ENCODE peak calls at places on chromosome 16, in four cellular contexts. F is neuronal stem cell, A is IMR-90, H is mesendoderm. N is an unnamed sample. For H3K79me1, the result is how much of the 10 kb centered on the place peaks cover.

GRCh38 chr16:50571786-50572185 is 23.6 kb downstream of the NKD1 start:
- DNase-seq in A (no peak), F (no peak), H (no peak), N (no peak)

GRCh38 chr16:26149661-26150060 is 457.9 kb downstream of the HS3ST4 start:
- DNase-seq in A (no peak), F (no peak), H (no peak), N (no peak)

GRCh38 chr16:69311533-69312388 is 611 bp downstream of the VPS4A start:
- DNase-seq in A (no peak), H (peak), F (peak), N (peak)

GRCh38 chr16:68798398-68798797 is 44.9 kb upstream of the TANGO6 start:
- DNase-seq in H (no peak), A (no peak), F (no peak), N (no peak)

GRCh38 chr16:16857603-16858283 is 478.8 kb downstream of the NPIPA7 start:
- DNase-seq in F (no peak), H (peak), A (no peak), N (no peak)

GRCh38 chr16:50602531-50603205 is 54.5 kb downstream of the NKD1 start:
- DNase-seq in A (no peak), F (no peak), H (no peak), N (no peak)

GRCh38 chr16:64696872-64697271 is 425.0 kb downstream of the CDH11 start:
- DNase-seq in H (no peak), F (no peak), A (no peak), N (no peak)

GRCh38 chr16:19114359-19115147 is 789 bp downstream of the ITPRIPL2 start:
- DNase-seq in A (peak), F (peak), H (peak), N (peak)

GRCh38 chr16:10683160-10683559 is 11.6 kb downstream of the TEKT5 start:
- DNase-seq in A (no peak), F (no peak), H (peak), N (peak)

GRCh38 chr16:19419691-19420060 is 2.0 kb downstream of the TMC5 start:
- DNase-seq in F (no peak), A (peak), H (no peak), N (no peak)

GRCh38 chr16:15450624-15451023 is 16.2 kb downstream of the BMERB1 start:
- DNase-seq in F (no peak), H (no peak), A (no peak), N (no peak)

GRCh38 chr16:14399397-14400284 is 230.4 kb downstream of the PARN start:
- DNase-seq in H (no peak), F (no peak), A (peak), N (no peak)

GRCh38 chr16:54320895-54321294 is 34.3 kb upstream of the IRX3 start:
- DNase-seq in F (no peak), A (no peak), H (no peak), N (no peak)

GRCh38 chr16:72856797-72857196 is 191.1 kb downstream of the ZFHX3 start:
- DNase-seq in A (no peak), F (no peak), H (peak), N (peak)

GRCh38 chr16:64131423-64131822 is 990.4 kb downstream of the CDH11 start:
- DNase-seq in A (no peak), F (no peak), H (no peak), N (no peak)

GRCh38 chr16:49598386-49599170 is 225.0 kb downstream of the C16orf78 start:
- DNase-seq in F (no peak), A (no peak), H (no peak), N (peak)

GRCh38 chr16:77531741-77532140 is 96.9 kb upstream of the ADAMTS18 start:
- DNase-seq in F (no peak), H (no peak), A (peak), N (no peak)

GRCh38 chr16:3945751-3946603 is 65.5 kb upstream of the CREBBP start:
- DNase-seq in A (peak), H (peak), F (no peak), N (no peak)

GRCh38 chr16:29963021-29963743 is 1.3 kb downstream of the TMEM219 start:
- DNase-seq in A (no peak), F (no peak), H (no peak), N (no peak)
- H2BK15ac ChIP-seq in A (no peak), F (no peak), H (no peak), N (no peak)

DNA sequence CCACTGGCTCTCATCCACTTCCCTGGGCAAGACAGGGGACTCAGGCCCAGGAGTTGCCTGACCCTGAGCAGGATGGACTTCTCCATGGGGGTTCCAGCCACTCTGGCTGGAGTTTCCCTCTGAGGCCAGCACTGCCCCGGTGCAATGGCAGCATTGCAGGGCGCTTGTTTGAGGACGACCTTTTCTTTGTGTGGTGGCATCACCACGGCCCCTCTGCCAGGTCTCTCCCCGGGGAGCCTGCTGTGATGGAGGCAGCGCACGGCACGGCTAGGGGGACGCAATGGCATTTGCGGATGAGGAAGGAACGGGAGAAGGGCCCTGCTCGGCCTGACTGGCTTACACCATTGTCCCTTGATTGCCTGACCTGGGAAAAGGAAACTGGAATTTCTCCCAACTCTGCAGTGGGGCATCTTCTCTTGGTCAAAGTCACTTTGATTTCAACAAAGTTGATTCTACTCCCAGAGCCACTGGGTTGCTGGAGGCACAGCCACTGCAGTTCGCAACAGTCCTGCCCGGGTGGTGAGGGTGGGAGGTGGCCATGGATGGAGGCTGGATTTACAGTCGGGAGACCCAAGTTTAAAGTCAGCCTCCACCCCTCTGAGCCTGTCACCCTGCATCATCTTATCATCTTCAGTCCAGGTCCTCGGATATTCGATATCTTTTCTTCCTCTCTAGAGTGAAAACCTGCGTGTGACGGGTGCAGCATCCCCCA is 82.9 kb upstream of the ZNF469 start:
- DNase-seq in H (no peak), A (no peak), F (no peak), N (no peak)
- H3K79me1 ChIP-seq in H (under half), A (under half), F (under half), N (under half)

DNA sequence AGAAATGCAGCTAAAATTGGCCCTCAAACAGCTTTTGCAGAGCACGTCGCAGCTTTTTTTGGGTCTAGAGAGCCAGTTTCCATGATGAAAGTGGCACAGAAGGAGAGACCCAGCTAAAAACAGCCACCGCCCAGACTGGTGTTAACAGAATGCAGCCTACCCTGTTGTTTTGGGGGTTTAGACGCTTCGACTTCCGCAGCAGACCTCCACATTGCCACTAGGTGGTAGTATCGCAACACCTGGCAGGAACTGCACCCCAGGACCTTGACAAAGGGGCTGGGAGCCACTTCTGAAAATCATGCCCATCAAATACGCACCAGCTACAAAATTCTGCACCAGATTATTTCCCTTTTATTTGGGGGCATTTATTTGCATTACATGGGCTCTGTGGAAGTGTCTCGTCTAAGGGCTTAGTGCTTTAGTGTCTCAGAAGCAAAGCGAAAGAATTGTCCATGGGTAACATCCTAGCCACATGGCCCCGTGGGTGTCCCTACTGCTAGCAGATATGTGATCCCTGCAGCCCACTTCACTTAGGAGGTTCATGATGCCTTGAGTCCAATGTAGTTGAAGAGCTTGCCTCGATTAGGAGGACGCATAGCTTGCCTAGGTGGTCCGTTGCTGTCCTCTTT is 167.1 kb downstream of the HAPSTR1 start:
- DNase-seq in H (peak), F (peak), A (peak), N (peak)
- H2BK15ac ChIP-seq in H (no peak), F (peak), A (no peak), N (no peak)

DNA sequence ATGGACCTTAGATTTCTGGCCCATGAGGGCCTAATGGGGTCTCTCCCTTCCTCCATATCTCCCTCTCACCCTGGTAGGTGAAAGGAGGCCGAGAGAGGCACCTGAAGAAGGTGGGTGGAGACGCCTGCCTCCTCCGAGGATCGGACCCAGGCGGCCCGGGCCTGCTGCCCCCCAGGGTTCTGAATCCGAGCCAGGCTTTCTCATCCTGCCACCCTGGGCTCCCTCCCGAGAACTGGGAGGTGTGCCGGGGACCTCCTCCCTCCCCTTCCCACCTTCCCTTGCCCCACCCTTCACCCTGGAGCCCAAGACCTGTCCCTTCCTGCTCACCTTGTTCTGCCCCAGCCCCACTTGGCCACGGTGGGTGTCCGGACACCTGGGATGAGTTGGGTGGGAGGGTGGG is 5.0 kb downstream of the FBXL19 start:
- DNase-seq in F (no peak), H (no peak), A (no peak), N (no peak)
- H3K79me1 ChIP-seq in F (under half), H (under half), A (under half), N (under half)

DNA sequence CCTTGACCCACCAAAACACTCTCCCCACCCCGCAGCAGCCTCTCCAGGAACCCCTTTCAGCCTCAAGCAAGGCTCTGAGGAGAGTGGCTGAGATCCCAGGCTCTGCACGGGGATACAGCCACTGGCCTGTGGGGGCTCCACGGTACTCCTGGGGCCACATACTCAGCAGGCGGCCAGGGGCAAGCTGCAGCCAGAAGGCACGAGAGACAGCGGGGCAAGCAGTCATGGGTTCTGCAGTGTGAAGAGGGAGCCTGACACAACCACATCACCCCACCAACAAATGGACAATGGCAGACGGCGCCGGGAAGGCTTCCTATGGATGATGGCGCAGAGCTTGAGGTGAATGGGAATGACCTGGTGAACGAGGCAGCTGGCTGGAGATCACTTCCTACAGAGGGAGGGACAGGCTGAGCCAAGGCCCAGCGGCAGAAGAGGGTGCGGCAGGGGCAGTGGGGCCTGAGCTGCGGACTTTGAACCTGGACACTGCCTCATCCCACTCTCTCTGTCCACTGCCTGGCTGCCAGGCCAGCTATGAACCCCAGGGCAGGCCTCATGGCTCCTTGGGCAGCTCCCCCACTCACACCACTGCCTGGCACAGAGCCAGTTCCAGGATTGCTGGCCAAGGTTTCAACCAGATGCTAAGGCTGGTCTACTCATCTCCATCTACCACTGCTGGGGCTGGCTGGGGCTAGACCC is 10.8 kb upstream of the BCAR1 start:
- DNase-seq in A (no peak), H (no peak), F (no peak), N (peak)
- H2BK15ac ChIP-seq in A (no peak), H (no peak), F (no peak), N (no peak)

DNA sequence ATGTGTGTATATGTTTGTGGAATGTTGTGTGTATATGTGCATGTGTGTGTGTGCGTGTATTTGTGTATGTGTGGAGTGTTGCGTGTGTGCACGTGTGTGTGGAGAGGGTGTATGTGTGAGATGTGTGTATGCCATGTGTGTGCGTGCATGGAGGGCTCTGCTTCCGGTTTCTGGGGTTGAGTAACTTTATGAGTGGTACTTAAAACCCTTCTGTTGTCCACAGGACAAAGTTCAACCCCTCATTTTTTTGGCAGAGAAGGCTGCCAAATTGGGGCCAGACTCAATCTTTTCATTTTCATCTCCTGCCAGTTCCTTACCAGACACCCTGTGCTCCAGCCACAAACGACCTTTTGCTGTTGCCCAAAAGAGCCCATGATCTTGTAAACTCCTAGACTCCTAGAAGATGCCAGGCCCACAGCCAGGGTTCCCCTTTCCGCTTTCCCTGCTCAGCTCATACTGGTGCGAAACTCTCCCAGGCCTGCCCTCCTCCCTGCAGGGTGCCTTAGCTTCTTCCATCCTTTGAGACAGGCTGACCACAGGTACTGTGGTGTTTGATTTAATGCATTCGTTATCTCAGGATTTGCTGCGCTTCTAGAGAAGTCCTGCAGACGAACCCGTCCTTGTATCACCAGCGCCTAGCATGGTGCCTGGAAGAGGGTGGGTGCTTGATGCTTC is 100.2 kb downstream of the CMIP start:
- DNase-seq in F (no peak), H (no peak), A (peak), N (no peak)
- H3K79me1 ChIP-seq in F (under half), H (half or more), A (half or more), N (under half)

GRCh38 chr16:88762258-88762870 is 22.7 kb downstream of the PIEZO1 start:
- DNase-seq in H (no peak), F (no peak), A (no peak), N (no peak)
- H2BK15ac ChIP-seq in H (no peak), F (peak), A (no peak), N (no peak)

GRCh38 chr16:87409153-87409552 is 17.0 kb downstream of the MAP1LC3B start:
- DNase-seq in F (no peak), A (no peak), H (no peak), N (no peak)
- H3K79me1 ChIP-seq in F (under half), A (under half), H (under half), N (under half)

GRCh38 chr16:88439016-88439415 is 14.1 kb upstream of the ZFPM1 start:
- DNase-seq in H (no peak), F (no peak), A (no peak), N (no peak)
- H2BK15ac ChIP-seq in H (no peak), F (no peak), A (no peak), N (no peak)

GRCh38 chr16:85182774-85183173 is 70.5 kb upstream of the CIBAR2 start:
- DNase-seq in A (no peak), H (no peak), F (no peak), N (no peak)

GRCh38 chr16:85181739-85182129 is 69.5 kb upstream of the CIBAR2 start:
- DNase-seq in A (no peak), H (no peak), F (no peak), N (no peak)

GRCh38 chr16:85183564-85183963 is 71.3 kb upstream of the CIBAR2 start:
- DNase-seq in F (no peak), A (no peak), H (no peak), N (no peak)

GRCh38 chr16:85181091-85181738 is 68.9 kb upstream of the CIBAR2 start:
- DNase-seq in A (no peak), F (no peak), H (no peak), N (no peak)

DNA sequence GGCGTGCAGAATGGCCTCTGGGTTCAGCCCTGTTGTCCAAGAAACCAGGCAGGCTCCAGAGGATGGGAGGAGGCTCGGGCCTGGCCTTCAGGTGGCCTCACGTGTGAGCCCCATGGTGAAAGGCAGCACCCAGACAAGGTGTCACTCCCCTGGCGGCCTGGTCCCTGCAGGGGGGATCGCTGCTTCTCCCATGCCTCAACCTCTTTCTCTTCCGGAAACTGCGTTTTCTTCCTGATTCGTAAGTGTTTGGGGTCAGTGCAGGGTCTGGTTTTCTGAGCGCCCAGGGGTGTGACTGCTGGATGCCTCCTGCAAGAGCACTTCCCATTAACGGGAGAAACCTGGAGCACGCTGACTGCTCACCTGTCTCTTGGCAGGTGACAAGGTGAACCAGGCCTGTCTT is 70.0 kb upstream of the CIBAR2 start:
- DNase-seq in H (no peak), A (no peak), F (no peak), N (no peak)
- H3K79me1 ChIP-seq in H (under half), A (half or more), F (under half), N (under half)

N was measured in H9.